ENCODE peak calls at places on chromosomes 13 and 19, in six cellular contexts. V is PC-3; O is effector CD8-positive, alpha-beta T cell; A is activated T-helper 1 cell treated with anti-CD3 and anti-CD28 coated beads, Interleukin-2, amount 50 U/mL, for 16 hours; W is thoracic aorta; E is T-helper 1 cell. Q is an unnamed sample.

GRCh38 chr13:34617684-34618083 is 324.4 kb upstream of the NBEA start:
- DNase-seq in A (no peak), V (peak), E (no peak), O (no peak), W (no peak), Q (no peak)

GRCh38 chr19:10625003-10625761 is at the start of gene SLC44A2:
- DNase-seq in E (no peak), O (no peak), W (no peak), A (no peak), V (peak), Q (peak)

GRCh38 chr19:53818756-53819155 is 5.4 kb downstream of the NLRP12 start:
- DNase-seq in E (no peak), O (no peak), W (no peak), V (no peak), A (no peak), Q (no peak)

GRCh38 chr13:39501711-39502324 is 101.2 kb downstream of the LHFPL6 start:
- DNase-seq in A (no peak), W (no peak), V (no peak), E (no peak), O (no peak), Q (no peak)

GRCh38 chr19:42423462-42424344 is 3.5 kb downstream of the LIPE start:
- DNase-seq in W (peak), A (peak), V (peak), O (peak), E (peak), Q (peak)

GRCh38 chr19:51821921-51822716 is 27.2 kb downstream of the FPR3 start:
- DNase-seq in A (no peak), V (peak), O (no peak), W (no peak), E (no peak), Q (no peak)

GRCh38 chr19:54137913-54138776 is 583 bp downstream of the CNOT3 start:
- DNase-seq in A (peak), V (no peak), W (no peak), O (peak), E (peak), Q (no peak)

GRCh38 chr19:48395499-48395898 is 2.0 kb downstream of the GRIN2D start:
- DNase-seq in E (no peak), V (no peak), A (no peak), O (no peak), W (no peak), Q (no peak)

GRCh38 chr19:46861691-46862503 is 1.1 kb downstream of the ARHGAP35 start:
- DNase-seq in E (no peak), A (no peak), V (peak), W (no peak), O (no peak), Q (no peak)

GRCh38 chr19:29741776-29742175 is 26.7 kb upstream of the C19orf12 start:
- DNase-seq in O (no peak), V (no peak), E (no peak), W (no peak), A (no peak), Q (no peak)